ENCODE peak calls at places on chromosomes 7 and 10, in four cellular contexts. H, Z, A and Y are unnamed samples.

GRCh38 chr7:101108961-101109360 is 17.9 kb upstream of the SERPINE1 start:
- DNase-seq in H (no peak), Z (no peak), A (no peak), Y (no peak)

GRCh38 chr7:26156454-26157365 is 4.7 kb downstream of the NFE2L3 start:
- DNase-seq in H (no peak), Z (no peak), A (peak; percentile 84), Y (peak; percentile 81)

GRCh38 chr7:118731854-118732253 is 507.4 kb downstream of the ANKRD7 start:
- DNase-seq in H (no peak), Z (no peak), A (no peak), Y (no peak)

GRCh38 chr10:71349401-71349800 is 30.3 kb downstream of the SLC29A3 start:
- DNase-seq in H (peak; percentile 59), Z (no peak), A (no peak), Y (no peak)

GRCh38 chr10:32795598-32796183 is 162.3 kb downstream of the ITGB1 start:
- DNase-seq in H (peak; percentile 15), Z (no peak), A (peak; percentile 4), Y (peak; percentile 13)

GRCh38 chr7:2051708-2052656 is 180.8 kb downstream of the MAD1L1 start:
- DNase-seq in H (no peak), Z (no peak), A (no peak), Y (no peak)

GRCh38 chr10:130396044-130396443 is 259.9 kb downstream of the GLRX3 start:
- DNase-seq in H (no peak), Z (no peak), A (no peak), Y (no peak)

GRCh38 chr10:24533981-24534380 is 189.7 kb downstream of the ARHGAP21 start:
- DNase-seq in H (no peak), Z (no peak), A (no peak), Y (no peak)

GRCh38 chr10:102368072-102368471 is 27.4 kb upstream of the NFKB2 start:
- DNase-seq in H (no peak), Z (no peak), A (no peak), Y (no peak)

GRCh38 chr7:79137942-79138341 is 315.5 kb downstream of the MAGI2 start:
- DNase-seq in H (no peak), Z (no peak), A (no peak), Y (no peak)

DNA sequence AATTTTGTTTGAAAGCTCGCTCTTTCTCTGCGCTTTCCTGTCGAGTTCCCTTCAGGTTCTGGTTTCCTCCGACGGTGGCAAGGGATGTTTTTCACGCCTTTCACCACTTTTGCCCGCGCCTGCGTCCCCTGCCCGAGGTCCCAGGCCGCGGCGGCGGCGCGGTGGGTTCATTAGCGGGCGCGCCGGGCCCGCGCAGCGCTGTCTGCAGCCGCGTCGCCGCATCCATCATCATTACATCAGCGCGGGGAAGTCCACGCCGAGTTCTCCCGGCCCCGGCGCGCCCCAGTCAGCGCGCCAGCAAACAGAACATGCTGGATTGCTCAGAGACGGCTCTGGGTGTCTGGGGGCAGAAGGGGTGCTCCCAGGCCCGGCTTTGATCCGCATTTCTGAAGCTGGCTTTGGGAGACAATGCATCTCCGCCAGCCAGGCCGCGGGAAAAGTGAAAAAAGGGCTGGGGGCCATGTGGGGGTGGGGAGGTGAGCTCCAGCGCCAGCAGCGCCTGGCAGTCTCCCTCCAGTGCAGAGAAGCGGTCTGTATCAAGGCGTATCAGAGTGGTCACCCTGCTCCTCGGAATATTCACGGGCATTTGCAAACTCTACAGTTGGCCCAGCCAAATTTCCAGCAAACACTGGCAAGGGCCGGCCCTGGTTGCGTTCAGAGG is 8.9 kb downstream of the GLI3 start:
- DNase-seq in H (no peak), Z (no peak), A (no peak), Y (no peak)
- TF ChIP-seq CREB1 in H (no peak), Z (no peak), A (no peak), Y (no peak)

GRCh38 chr10:110279062-110279986 is 25.4 kb downstream of the SMNDC1 start:
- DNase-seq in H (peak; percentile 12), Z (no peak), A (peak; percentile 28), Y (peak; percentile 65)
- TF ChIP-seq SRF in H (no peak), Z (no peak), A (no peak), Y (no peak)

GRCh38 chr7:130394421-130395188 is 14.3 kb downstream of the CPA1 start:
- DNase-seq in H (no peak), Z (no peak), A (no peak), Y (no peak)
- H3K9ac ChIP-seq in H (no peak overlapping the region), Z (no peak overlapping the region), A (no peak overlapping the region), Y (no peak overlapping the region)

GRCh38 chr7:8190121-8190895 is 71.7 kb downstream of the ICA1 start:
- DNase-seq in H (no peak), Z (no peak), A (peak; percentile 77), Y (peak; percentile 44)
- TF ChIP-seq CREB1 in H (no peak), Z (no peak), A (no peak), Y (no peak)

GRCh38 chr7:129005186-129005585 is 49.7 kb downstream of the TNPO3 start:
- DNase-seq in H (no peak), Z (no peak), A (no peak), Y (no peak)
- TF ChIP-seq SRF in H (no peak), Z (no peak), A (no peak), Y (no peak)

GRCh38 chr7:135998081-135998480 is 20.9 kb upstream of the MTPN start:
- DNase-seq in H (no peak), Z (no peak), A (no peak), Y (no peak)

GRCh38 chr7:136004083-136004482 is 26.9 kb upstream of the MTPN start:
- DNase-seq in H (no peak), Z (no peak), A (no peak), Y (no peak)

GRCh38 chr7:136006208-136006607 is 29.0 kb upstream of the MTPN start:
- DNase-seq in H (no peak), Z (no peak), A (no peak), Y (no peak)

GRCh38 chr7:136000288-136000913 is 23.2 kb upstream of the MTPN start:
- DNase-seq in H (no peak), Z (no peak), A (no peak), Y (peak; percentile 9)

GRCh38 chr7:136002802-136003201 is 25.6 kb upstream of the MTPN start:
- DNase-seq in H (no peak), Z (no peak), A (no peak), Y (no peak)
- H3K9ac ChIP-seq in H (no peak overlapping the region), Z (no peak overlapping the region), A (no peak overlapping the region), Y (no peak overlapping the region)